ENCODE peak calls at places on chromosomes 3 and 15, in seven cellular contexts. U, J, G, O, Y, Q and C are unnamed samples. For H3K4me1, the result is how much of the 10 kb centered on the place peaks cover.

GRCh38 chr3:127967296-127967695 is 52.3 kb downstream of the KBTBD12 start:
- DNase-seq in U (no peak), J (no peak), G (no peak), O (no peak), Y (no peak), Q (no peak), C (no peak)

GRCh38 chr3:55282994-55283393 is 204.1 kb downstream of the WNT5A start:
- DNase-seq in U (no peak), J (no peak), G (no peak), O (no peak), Y (no peak), Q (no peak), C (no peak)

GRCh38 chr3:117192888-117193287 is 483.3 kb downstream of the TUSC7 start:
- DNase-seq in U (no peak), J (peak), G (no peak), O (no peak), Y (no peak), Q (no peak), C (no peak)

GRCh38 chr3:124887177-124887995 is at the start of gene ITGB5:
- DNase-seq in U (peak), J (no peak), G (peak), O (peak), Y (peak), Q (peak), C (no peak)

GRCh38 chr15:81235781-81236507 is 39.3 kb downstream of the IL16 start:
- DNase-seq in U (no peak), J (no peak), G (no peak), O (no peak), Y (no peak), Q (no peak), C (no peak)

GRCh38 chr15:78879517-78880241 is 7.0 kb downstream of the MORF4L1 start:
- DNase-seq in U (no peak), J (no peak), G (no peak), O (no peak), Y (no peak), Q (no peak), C (no peak)

GRCh38 chr3:52056521-52056967 is at the start of gene DUSP7:
- DNase-seq in U (no peak), J (no peak), G (peak), O (peak), Y (peak), Q (no peak), C (no peak)

GRCh38 chr15:99409097-99409473 is 156.7 kb upstream of the MEF2A start:
- DNase-seq in U (peak), J (no peak), G (no peak), O (peak), Y (peak), Q (peak), C (peak)

GRCh38 chr3:173793963-173794362 is 396.4 kb downstream of the NLGN1 start:
- DNase-seq in U (no peak), J (no peak), G (no peak), O (no peak), Y (no peak), Q (no peak), C (no peak)

GRCh38 chr3:194610690-194611089 is 22.5 kb downstream of the TMEM44 start:
- DNase-seq in U (no peak), J (no peak), G (no peak), O (no peak), Y (no peak), Q (no peak), C (no peak)

GRCh38 chr15:88378259-88378658 is 88.9 kb downstream of the MRPL46 start:
- DNase-seq in U (no peak), J (no peak), G (no peak), O (no peak), Y (no peak), Q (no peak), C (no peak)

GRCh38 chr15:93171476-93171875 is 82.5 kb upstream of the RGMA start:
- DNase-seq in U (no peak), J (no peak), G (no peak), O (no peak), Y (no peak), Q (no peak), C (no peak)

GRCh38 chr3:194257916-194258668 is 93.0 kb downstream of the CPN2 start:
- DNase-seq in U (no peak), J (no peak), G (no peak), O (no peak), Y (no peak), Q (no peak), C (no peak)

GRCh38 chr3:75237041-75237775 is 426.9 kb upstream of the FRG2C start:
- DNase-seq in U (no peak), J (no peak), G (no peak), O (no peak), Y (no peak), Q (no peak), C (no peak)

GRCh38 chr3:188397766-188398705 is 244.1 kb downstream of the LPP start:
- DNase-seq in U (no peak), J (no peak), G (no peak), O (no peak), Y (no peak), Q (no peak), C (no peak)

GRCh38 chr3:16236856-16237393 is 27.8 kb downstream of the DPH3 start:
- DNase-seq in U (no peak), J (no peak), G (no peak), O (no peak), Y (no peak), Q (no peak), C (no peak)
- TF ChIP-seq SIN3A in U (no peak), J (no peak), G (no peak), O (no peak), Y (no peak), Q (no peak), C (no peak)

GRCh38 chr3:100877286-100877685 is 115.9 kb downstream of the ABI3BP start:
- DNase-seq in U (no peak), J (no peak), G (no peak), O (no peak), Y (no peak), Q (no peak), C (no peak)
- TF ChIP-seq POLR2AphosphoS5 in U (no peak), J (no peak), G (no peak), O (no peak), Y (no peak), Q (no peak), C (no peak)

DNA sequence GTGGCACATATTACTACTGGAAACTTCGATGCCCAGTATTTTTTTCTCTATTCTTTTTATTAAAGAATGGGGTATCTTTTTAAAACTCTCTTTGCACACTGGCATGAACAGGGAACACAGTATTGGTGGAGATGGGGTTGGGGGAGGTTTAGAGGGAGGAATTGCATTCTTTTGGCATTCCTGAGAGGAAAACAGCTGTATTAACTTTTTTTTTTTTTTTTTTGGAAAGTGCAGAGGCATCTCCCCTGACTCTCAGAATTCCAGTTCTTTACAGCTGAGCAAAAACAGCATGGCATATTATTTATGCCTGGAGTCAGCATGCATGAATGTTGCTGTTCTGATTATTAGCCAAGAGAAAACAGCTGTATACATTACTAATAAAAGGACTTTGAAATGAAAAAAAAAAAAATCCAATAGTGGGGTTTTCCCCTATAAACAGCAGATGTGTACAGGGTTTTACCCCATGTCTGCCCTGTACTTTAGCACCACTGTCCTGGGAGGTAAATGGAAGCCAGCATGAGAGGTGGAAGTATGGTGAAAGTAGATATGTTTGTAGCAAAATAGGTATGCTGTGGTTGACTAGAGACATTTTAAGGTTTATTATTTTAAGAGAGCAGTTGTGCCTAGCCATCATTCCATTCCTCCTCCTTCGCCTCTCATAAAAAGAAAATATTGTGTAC is 132.2 kb downstream of the FNDC3B start:
- DNase-seq in U (no peak), J (no peak), G (no peak), O (no peak), Y (no peak), Q (no peak), C (no peak)
- H3K4me1 ChIP-seq in U (under half), J (under half), G (under half), O (under half), Y (under half), Q (half or more), C (half or more)

DNA sequence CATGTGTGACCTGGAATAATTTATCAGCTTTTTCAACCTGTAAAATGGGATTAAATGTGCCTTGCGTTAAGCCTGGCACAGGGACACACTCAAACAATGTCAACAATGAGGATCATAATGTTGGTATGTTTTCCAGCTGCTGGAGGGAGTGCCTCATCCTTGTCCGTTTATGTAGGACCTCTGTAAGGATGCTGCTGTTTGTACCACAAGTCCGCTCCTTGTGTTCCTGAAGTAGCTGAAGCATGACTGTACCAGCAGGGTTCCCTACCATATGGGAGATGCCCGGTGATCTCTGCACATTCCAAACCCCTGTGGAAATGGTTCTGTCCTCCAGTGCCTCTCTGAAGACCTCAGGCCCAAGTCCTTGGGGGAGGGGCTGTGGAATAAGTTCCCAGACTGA is 49.8 kb upstream of the NEO1 start:
- DNase-seq in U (no peak), J (no peak), G (no peak), O (no peak), Y (no peak), Q (no peak), C (no peak)
- TF ChIP-seq SIN3A in U (no peak), J (no peak), G (no peak), O (no peak), Y (no peak), Q (no peak), C (no peak)

DNA sequence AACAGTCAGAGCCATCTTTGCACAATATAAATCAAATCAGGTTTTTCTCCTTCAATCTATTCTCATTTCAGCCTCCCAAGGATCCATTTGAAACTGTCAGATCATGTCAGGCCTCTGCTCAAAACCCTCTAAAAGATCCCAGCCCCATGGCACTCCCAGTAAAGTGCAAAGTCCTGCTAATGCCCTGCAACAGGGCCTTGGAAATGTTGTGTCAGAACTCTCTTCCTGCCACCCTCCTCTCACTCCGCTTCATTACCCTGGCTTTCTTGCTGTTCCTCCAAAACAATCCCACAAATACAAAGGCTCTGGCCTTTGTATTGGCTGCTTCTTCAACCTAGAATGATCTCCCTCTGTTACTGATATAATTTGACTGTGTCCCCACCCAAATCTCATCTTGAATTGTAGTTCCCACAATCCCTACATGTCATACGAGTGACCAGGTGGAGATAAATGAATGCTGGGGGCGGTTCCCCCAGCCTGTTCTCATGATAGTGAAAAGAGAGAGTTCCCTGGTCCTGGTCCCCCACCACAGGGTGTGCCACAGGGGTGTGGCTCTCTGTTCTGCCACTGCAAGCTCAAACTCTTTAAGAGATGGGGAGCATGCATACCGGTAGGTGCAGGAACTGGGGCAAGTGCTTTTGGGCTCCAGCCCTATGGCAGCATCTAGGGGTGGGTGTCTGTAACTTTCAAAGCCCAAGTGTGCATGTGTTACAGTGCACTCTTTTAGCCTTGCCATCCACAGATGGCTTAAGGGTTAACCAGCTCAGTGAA is 22.9 kb upstream of the TRA2B start:
- DNase-seq in U (no peak), J (no peak), G (no peak), O (no peak), Y (no peak), Q (peak), C (no peak)
- TF ChIP-seq POLR2AphosphoS5 in U (no peak), J (no peak), G (no peak), O (no peak), Y (no peak), Q (no peak), C (no peak)

GRCh38 chr3:129620828-129621605 is 14.5 kb upstream of the PLXND1 start:
- DNase-seq in U (no peak), J (no peak), G (no peak), O (peak), Y (no peak), Q (no peak), C (no peak)

GRCh38 chr3:129618901-129619671 is 12.6 kb upstream of the PLXND1 start:
- DNase-seq in U (no peak), J (no peak), G (no peak), O (no peak), Y (no peak), Q (no peak), C (no peak)

GRCh38 chr3:129621626-129622417 is 15.3 kb upstream of the PLXND1 start:
- DNase-seq in U (no peak), J (no peak), G (peak), O (peak), Y (peak), Q (no peak), C (no peak)

GRCh38 chr3:129618186-129618820 is 11.8 kb upstream of the PLXND1 start:
- DNase-seq in U (no peak), J (no peak), G (no peak), O (no peak), Y (no peak), Q (no peak), C (no peak)

GRCh38 chr3:129619726-129620162 is 13.3 kb upstream of the PLXND1 start:
- DNase-seq in U (no peak), J (no peak), G (no peak), O (no peak), Y (no peak), Q (no peak), C (no peak)
- H3K4me1 ChIP-seq in U (under half), J (under half), G (half or more), O (under half), Y (under half), Q (half or more), C (under half)

GRCh38 chr3:113829576-113830354 is 8.8 kb upstream of the GRAMD1C start:
- DNase-seq in U (no peak), J (peak), G (no peak), O (no peak), Y (no peak), Q (no peak), C (no peak)
- TF ChIP-seq SIN3A in U (no peak), J (no peak), G (no peak), O (no peak), Y (no peak), Q (no peak), C (no peak)